ENCODE peak calls at places on chromosomes 12 and 14, in nine cellular contexts. One of them, this sample, is unnamed.

GRCh38 chr12:116595186-116595585 is 36.0 kb downstream of the MAP1LC3B2 start:
- DNase-seq in A549: no peak
- DNase-seq in glutamatergic neuron: no peak
- DNase-seq in NCI-H1092: no peak
- DNase-seq in psoas muscle: no peak
- DNase-seq in progenitor cell of endocrine pancreas: no peak
- DNase-seq in stimulated activated CD4-positive, alpha-beta T cell treated with anti-CD3 and anti-CD28 coated beads, Interleukin-15, amount 100 ng/mL, for 24 hours: no peak
- DNase-seq in NCI-H345: no peak
- DNase-seq in RPMI7951: no peak
- DNase-seq in this sample: no peak

GRCh38 chr12:42696424-42697149 is 107.0 kb upstream of the PRICKLE1 start:
- DNase-seq in psoas muscle: peak; percentile 85
- DNase-seq in glutamatergic neuron: no peak
- DNase-seq in A549: no peak
- DNase-seq in NCI-H345: no peak
- DNase-seq in NCI-H1092: no peak
- DNase-seq in progenitor cell of endocrine pancreas: no peak
- DNase-seq in stimulated activated CD4-positive, alpha-beta T cell treated with anti-CD3 and anti-CD28 coated beads, Interleukin-15, amount 100 ng/mL, for 24 hours: no peak
- DNase-seq in RPMI7951: peak; percentile 82
- DNase-seq in this sample: no peak

GRCh38 chr12:132475304-132476037 is 14.5 kb upstream of the FBRSL1 start:
- DNase-seq in RPMI7951: no peak
- DNase-seq in glutamatergic neuron: no peak
- DNase-seq in psoas muscle: no peak
- DNase-seq in stimulated activated CD4-positive, alpha-beta T cell treated with anti-CD3 and anti-CD28 coated beads, Interleukin-15, amount 100 ng/mL, for 24 hours: no peak
- DNase-seq in NCI-H345: peak; percentile 69
- DNase-seq in progenitor cell of endocrine pancreas: no peak
- DNase-seq in NCI-H1092: no peak
- DNase-seq in A549: no peak
- DNase-seq in this sample: no peak

GRCh38 chr12:23066095-23066494 is 441.1 kb downstream of the ETNK1 start:
- DNase-seq in glutamatergic neuron: no peak
- DNase-seq in RPMI7951: no peak
- DNase-seq in psoas muscle: no peak
- DNase-seq in NCI-H1092: no peak
- DNase-seq in progenitor cell of endocrine pancreas: no peak
- DNase-seq in stimulated activated CD4-positive, alpha-beta T cell treated with anti-CD3 and anti-CD28 coated beads, Interleukin-15, amount 100 ng/mL, for 24 hours: no peak
- DNase-seq in NCI-H345: no peak
- DNase-seq in A549: no peak
- DNase-seq in this sample: no peak

GRCh38 chr12:5417500-5417899 is 14.4 kb upstream of the NTF3 start:
- DNase-seq in stimulated activated CD4-positive, alpha-beta T cell treated with anti-CD3 and anti-CD28 coated beads, Interleukin-15, amount 100 ng/mL, for 24 hours: no peak
- DNase-seq in glutamatergic neuron: no peak
- DNase-seq in RPMI7951: no peak
- DNase-seq in A549: no peak
- DNase-seq in psoas muscle: no peak
- DNase-seq in NCI-H345: no peak
- DNase-seq in NCI-H1092: no peak
- DNase-seq in progenitor cell of endocrine pancreas: no peak
- DNase-seq in this sample: no peak

GRCh38 chr14:49863483-49864262 is 11.1 kb upstream of the NEMF start:
- DNase-seq in NCI-H345: no peak
- DNase-seq in A549: no peak
- DNase-seq in glutamatergic neuron: no peak
- DNase-seq in psoas muscle: no peak
- DNase-seq in stimulated activated CD4-positive, alpha-beta T cell treated with anti-CD3 and anti-CD28 coated beads, Interleukin-15, amount 100 ng/mL, for 24 hours: no peak
- DNase-seq in progenitor cell of endocrine pancreas: no peak
- DNase-seq in RPMI7951: no peak
- DNase-seq in NCI-H1092: no peak
- DNase-seq in this sample: peak; percentile 18

GRCh38 chr14:67457782-67458181 is 30.7 kb downstream of the TMEM229B start:
- DNase-seq in stimulated activated CD4-positive, alpha-beta T cell treated with anti-CD3 and anti-CD28 coated beads, Interleukin-15, amount 100 ng/mL, for 24 hours: no peak
- DNase-seq in NCI-H345: no peak
- DNase-seq in glutamatergic neuron: peak; percentile 34
- DNase-seq in psoas muscle: peak; percentile 44
- DNase-seq in RPMI7951: no peak
- DNase-seq in NCI-H1092: no peak
- DNase-seq in progenitor cell of endocrine pancreas: no peak
- DNase-seq in A549: no peak
- DNase-seq in this sample: peak; percentile 77

GRCh38 chr12:91988076-91988475 is 157.6 kb downstream of the BTG1 start:
- DNase-seq in RPMI7951: no peak
- DNase-seq in progenitor cell of endocrine pancreas: no peak
- DNase-seq in NCI-H345: no peak
- DNase-seq in stimulated activated CD4-positive, alpha-beta T cell treated with anti-CD3 and anti-CD28 coated beads, Interleukin-15, amount 100 ng/mL, for 24 hours: no peak
- DNase-seq in A549: no peak
- DNase-seq in psoas muscle: no peak
- DNase-seq in NCI-H1092: no peak
- DNase-seq in glutamatergic neuron: no peak
- DNase-seq in this sample: peak; percentile 36

GRCh38 chr12:10235761-10236631 is 23.3 kb downstream of the GABARAPL1 start:
- DNase-seq in stimulated activated CD4-positive, alpha-beta T cell treated with anti-CD3 and anti-CD28 coated beads, Interleukin-15, amount 100 ng/mL, for 24 hours: peak; percentile 41
- DNase-seq in NCI-H345: peak; percentile 52
- DNase-seq in NCI-H1092: no peak
- DNase-seq in A549: peak; percentile 38
- DNase-seq in psoas muscle: no peak
- DNase-seq in progenitor cell of endocrine pancreas: no peak
- DNase-seq in RPMI7951: peak; percentile 29
- DNase-seq in glutamatergic neuron: peak; percentile 29
- DNase-seq in this sample: peak; percentile 61

This sample was measured in cardiac muscle cell.